ENCODE peak calls at places on chromosomes 6 and 20, in seven cellular contexts. H is choroid plexus epithelial cell, D is foreskin melanocyte, R is T-cell, V is cardiac septum, C is A172, I is neural crest cell. Z is an unnamed sample.

GRCh38 chr6:36605102-36605501 is 10.9 kb downstream of the SRSF3 start:
- DNase-seq in H (no peak), D (no peak), R (no peak), V (no peak), C (no peak), I (no peak), Z (no peak)

GRCh38 chr20:25606094-25606640 is 17.6 kb downstream of the NANP start:
- DNase-seq in H (no peak), D (no peak), R (no peak), V (no peak), C (no peak), I (no peak), Z (no peak)

GRCh38 chr6:156438519-156438918 is 338.7 kb upstream of the ARID1B start:
- DNase-seq in H (no peak), D (no peak), R (no peak), V (no peak), C (no peak), I (no peak), Z (no peak)

GRCh38 chr6:166488081-166488685 is 98.3 kb downstream of the RAMACL start:
- DNase-seq in H (peak; percentile 91), D (no peak), R (peak; percentile 56), V (no peak), C (no peak), I (no peak), Z (peak; percentile 73)

GRCh38 chr6:100255701-100256100 is 209.0 kb downstream of the SIM1 start:
- DNase-seq in H (no peak), D (no peak), R (no peak), V (no peak), C (no peak), I (no peak), Z (no peak)

GRCh38 chr6:146029573-146030184 is 817 bp downstream of the GRM1 start:
- DNase-seq in H (no peak), D (no peak), R (no peak), V (no peak), C (no peak), I (no peak), Z (no peak)

GRCh38 chr6:151087861-151088598 is 151.7 kb upstream of the AKAP12 start:
- DNase-seq in H (peak; percentile 98), D (no peak), R (no peak), V (no peak), C (peak; percentile 51), I (no peak), Z (no peak)

GRCh38 chr6:148177589-148178233 is 164.9 kb upstream of the SASH1 start:
- DNase-seq in H (peak; percentile 70), D (peak; percentile 49), R (no peak), V (no peak), C (peak; percentile 51), I (peak; percentile 56), Z (peak; percentile 5)

GRCh38 chr6:80438728-80439127 is 332.3 kb downstream of the BCKDHB start:
- DNase-seq in H (peak; percentile 82), D (peak; percentile 87), R (no peak), V (no peak), C (peak; percentile 91), I (no peak), Z (no peak)

GRCh38 chr20:51388227-51388626 is 154.3 kb downstream of the NFATC2 start:
- DNase-seq in H (no peak), D (no peak), R (no peak), V (no peak), C (peak; percentile 54), I (no peak), Z (no peak)

GRCh38 chr20:62936996-62937352 is 973 bp upstream of the GID8 start:
- DNase-seq in H (peak; percentile 77), D (no peak), R (no peak), V (no peak), C (peak; percentile 30), I (no peak), Z (no peak)

GRCh38 chr6:126873351-126873750 is 245.1 kb upstream of the RSPO3 start:
- DNase-seq in H (no peak), D (peak; percentile 18), R (no peak), V (no peak), C (no peak), I (no peak), Z (no peak)

GRCh38 chr20:38246357-38247165 is 14.0 kb downstream of the KIAA1755 start:
- DNase-seq in H (peak; percentile 37), D (no peak), R (no peak), V (peak; percentile 75), C (no peak), I (no peak), Z (no peak)

GRCh38 chr20:44702776-44703175 is 12.4 kb upstream of the CCN5 start:
- DNase-seq in H (peak; percentile 98), D (peak; percentile 75), R (no peak), V (peak; percentile 91), C (peak; percentile 93), I (no peak), Z (no peak)

GRCh38 chr20:48478806-48479550 is 348.8 kb downstream of the PREX1 start:
- DNase-seq in H (peak; percentile 5), D (no peak), R (no peak), V (no peak), C (no peak), I (no peak), Z (no peak)

GRCh38 chr6:71707059-71707458 is 179.3 kb upstream of the RIMS1 start:
- DNase-seq in H (no peak), D (no peak), R (no peak), V (no peak), C (no peak), I (no peak), Z (no peak)

GRCh38 chr6:156511051-156511450 is 266.1 kb upstream of the ARID1B start:
- DNase-seq in H (no peak), D (no peak), R (no peak), V (no peak), C (no peak), I (no peak), Z (no peak)

GRCh38 chr6:131946404-131946991 is 4.7 kb downstream of the CCN2 start:
- DNase-seq in H (peak; percentile 78), D (no peak), R (no peak), V (no peak), C (no peak), I (no peak), Z (no peak)

GRCh38 chr20:39291301-39291700 is 329.2 kb downstream of the DHX35 start:
- DNase-seq in H (no peak), D (no peak), R (no peak), V (no peak), C (peak; percentile 49), I (no peak), Z (no peak)

GRCh38 chr20:20102163-20102562 is 49.8 kb downstream of the CFAP61 start:
- DNase-seq in H (no peak), D (no peak), R (no peak), V (no peak), C (no peak), I (no peak), Z (no peak)